ENCODE peak calls at places on chromosome 21, in eight cellular contexts. O, Z, X, W, D, F, Q and U are unnamed samples.

GRCh38 chr21:43618940-43619339 is 40.3 kb downstream of the HSF2BP start:
- DNase-seq in Q (no peak), O (no peak), X (no peak), D (no peak), F (no peak), W (no peak), Z (no peak), U (no peak)

GRCh38 chr21:45543371-45543709 is 1.1 kb upstream of the SLC19A1 start:
- DNase-seq in Q (no peak), Z (no peak), O (no peak), D (no peak), F (no peak), W (no peak), X (no peak), U (peak)

GRCh38 chr21:45004481-45005263 is 64.8 kb downstream of the SLX9 start:
- DNase-seq in D (no peak), O (no peak), Q (no peak), Z (no peak), W (no peak), F (peak), X (peak), U (no peak)

GRCh38 chr21:39562791-39563770 is 49.7 kb upstream of the B3GALT5 start:
- DNase-seq in W (peak), D (no peak), O (no peak), Z (no peak), X (no peak), Q (no peak), F (no peak), U (no peak)

GRCh38 chr21:44571844-44572782 is 1.4 kb upstream of the KRTAP10-4 start:
- DNase-seq in W (no peak), D (no peak), Q (no peak), Z (no peak), X (no peak), O (no peak), F (no peak), U (no peak)

GRCh38 chr21:26773058-26773457 is 72.2 kb downstream of the ADAMTS1 start:
- DNase-seq in D (no peak), X (no peak), O (no peak), Z (no peak), F (no peak), W (no peak), Q (no peak), U (no peak)

GRCh38 chr21:37532868-37533780 is 166.6 kb downstream of the DYRK1A start:
- DNase-seq in O (no peak), Z (no peak), W (peak), F (peak), Q (peak), X (peak), D (peak), U (peak)

GRCh38 chr21:27564684-27565280 is 597.9 kb upstream of the ADAMTS5 start:
- DNase-seq in Z (no peak), X (no peak), F (peak), D (peak), O (no peak), Q (peak), W (no peak), U (no peak)

GRCh38 chr21:33904041-33904440 is 11.6 kb downstream of the ATP5PO start:
- DNase-seq in X (no peak), O (no peak), Q (no peak), D (no peak), F (no peak), W (no peak), Z (no peak), U (no peak)

GRCh38 chr21:43809346-43809799 is 20.0 kb downstream of the RRP1 start:
- DNase-seq in X (no peak), O (no peak), D (no peak), Z (no peak), F (no peak), Q (no peak), W (no peak), U (no peak)

GRCh38 chr21:44480200-44481065 is 25.1 kb downstream of the LRRC3 start:
- DNase-seq in F (no peak), O (no peak), W (no peak), X (no peak), Q (no peak), Z (no peak), D (no peak), U (no peak)

GRCh38 chr21:45970674-45971486 is 10.7 kb upstream of the COL6A1 start:
- DNase-seq in D (peak), Z (no peak), F (no peak), O (no peak), W (no peak), X (peak), Q (no peak), U (peak)

GRCh38 chr21:30478015-30478414 is 2.2 kb downstream of the KRTAP19-1 start:
- DNase-seq in Q (no peak), F (peak), Z (no peak), X (no peak), O (no peak), D (no peak), W (no peak), U (no peak)

GRCh38 chr21:35611752-35612151 is 448.6 kb downstream of the SETD4 start:
- DNase-seq in F (peak), Q (no peak), Z (no peak), O (no peak), D (no peak), X (no peak), W (no peak), U (no peak)

GRCh38 chr21:34836103-34836932 is 167.5 kb downstream of the CLIC6 start:
- DNase-seq in W (no peak), X (peak), Q (peak), O (no peak), F (peak), D (peak), Z (no peak), U (no peak)

GRCh38 chr21:32278068-32278467 is 781 bp downstream of the MIS18A start:
- DNase-seq in Z (no peak), W (no peak), F (no peak), X (no peak), D (peak), Q (no peak), O (no peak), U (no peak)